ENCODE peak calls at places on chromosomes 16 and 17, in seven cellular contexts. One of them, this sample, is unnamed.

GRCh38 chr16:78235876-78236275 is 136.4 kb downstream of the WWOX start:
- DNase-seq in left ventricle myocardium inferior: no peak
- DNase-seq in thoracic aorta: no peak
- DNase-seq in CD8-positive, alpha-beta memory T cell: no peak
- DNase-seq in mesendoderm: no peak
- DNase-seq in pancreas: no peak
- DNase-seq in lower lobe of right lung: no peak
- DNase-seq in this sample: no peak

GRCh38 chr17:2853722-2854580 is 57.7 kb downstream of the RAP1GAP2 start:
- DNase-seq in left ventricle myocardium inferior: peak; percentile 36
- DNase-seq in thoracic aorta: no peak
- DNase-seq in CD8-positive, alpha-beta memory T cell: peak; percentile 11
- DNase-seq in mesendoderm: peak; percentile 62
- DNase-seq in pancreas: peak; percentile 86
- DNase-seq in lower lobe of right lung: peak; percentile 53
- DNase-seq in this sample: peak; percentile 71

GRCh38 chr17:5133311-5133710 is 17.5 kb downstream of the USP6 start:
- DNase-seq in left ventricle myocardium inferior: no peak
- DNase-seq in thoracic aorta: no peak
- DNase-seq in CD8-positive, alpha-beta memory T cell: no peak
- DNase-seq in mesendoderm: no peak
- DNase-seq in pancreas: no peak
- DNase-seq in lower lobe of right lung: no peak
- DNase-seq in this sample: no peak

GRCh38 chr16:49280022-49280741 is 1.5 kb downstream of the CBLN1 start:
- DNase-seq in left ventricle myocardium inferior: no peak
- DNase-seq in thoracic aorta: no peak
- DNase-seq in CD8-positive, alpha-beta memory T cell: no peak
- DNase-seq in mesendoderm: peak; percentile 83
- DNase-seq in pancreas: peak; percentile 67
- DNase-seq in lower lobe of right lung: no peak
- DNase-seq in this sample: no peak

GRCh38 chr16:17159616-17160015 is 311.1 kb downstream of the XYLT1 start:
- DNase-seq in left ventricle myocardium inferior: no peak
- DNase-seq in thoracic aorta: no peak
- DNase-seq in CD8-positive, alpha-beta memory T cell: no peak
- DNase-seq in mesendoderm: peak; percentile 27
- DNase-seq in pancreas: no peak
- DNase-seq in lower lobe of right lung: no peak
- DNase-seq in this sample: no peak

GRCh38 chr16:1677339-1677738 is 740 bp upstream of the JPT2 start:
- DNase-seq in left ventricle myocardium inferior: no peak
- DNase-seq in thoracic aorta: no peak
- DNase-seq in CD8-positive, alpha-beta memory T cell: peak; percentile 10
- DNase-seq in mesendoderm: no peak
- DNase-seq in pancreas: no peak
- DNase-seq in lower lobe of right lung: no peak
- DNase-seq in this sample: no peak

GRCh38 chr17:44971776-44972483 is 3.8 kb upstream of the C1QL1 start:
- DNase-seq in left ventricle myocardium inferior: no peak
- DNase-seq in thoracic aorta: no peak
- DNase-seq in CD8-positive, alpha-beta memory T cell: no peak
- DNase-seq in mesendoderm: peak; percentile 52
- DNase-seq in pancreas: no peak
- DNase-seq in lower lobe of right lung: no peak
- DNase-seq in this sample: no peak

GRCh38 chr17:82491533-82491932 is 28.0 kb upstream of the FOXK2 start:
- DNase-seq in left ventricle myocardium inferior: no peak
- DNase-seq in thoracic aorta: no peak
- DNase-seq in CD8-positive, alpha-beta memory T cell: no peak
- DNase-seq in mesendoderm: no peak
- DNase-seq in pancreas: no peak
- DNase-seq in lower lobe of right lung: no peak
- DNase-seq in this sample: no peak

GRCh38 chr17:50547736-50548083 is 736 bp downstream of the SPATA20 start:
- DNase-seq in left ventricle myocardium inferior: no peak
- DNase-seq in thoracic aorta: no peak
- DNase-seq in CD8-positive, alpha-beta memory T cell: no peak
- DNase-seq in mesendoderm: no peak
- DNase-seq in pancreas: no peak
- DNase-seq in lower lobe of right lung: no peak
- DNase-seq in this sample: peak; percentile 74

GRCh38 chr16:65071371-65072311 is 50.2 kb downstream of the CDH11 start:
- DNase-seq in left ventricle myocardium inferior: peak; percentile 41
- DNase-seq in thoracic aorta: peak; percentile 10
- DNase-seq in CD8-positive, alpha-beta memory T cell: no peak
- DNase-seq in mesendoderm: no peak
- DNase-seq in pancreas: no peak
- DNase-seq in lower lobe of right lung: no peak
- DNase-seq in this sample: no peak

GRCh38 chr17:60333628-60334031 is 58.3 kb downstream of the USP32 start:
- DNase-seq in left ventricle myocardium inferior: no peak
- DNase-seq in thoracic aorta: no peak
- DNase-seq in CD8-positive, alpha-beta memory T cell: no peak
- DNase-seq in mesendoderm: no peak
- DNase-seq in pancreas: no peak
- DNase-seq in lower lobe of right lung: no peak
- DNase-seq in this sample: no peak

GRCh38 chr16:14104066-14104465 is 32.9 kb downstream of the MRTFB start:
- DNase-seq in left ventricle myocardium inferior: no peak
- DNase-seq in thoracic aorta: no peak
- DNase-seq in CD8-positive, alpha-beta memory T cell: no peak
- DNase-seq in mesendoderm: no peak
- DNase-seq in pancreas: no peak
- DNase-seq in lower lobe of right lung: no peak
- DNase-seq in this sample: no peak

GRCh38 chr16:28549301-28549899 is 4.3 kb upstream of the SGF29 start:
- DNase-seq in left ventricle myocardium inferior: no peak
- DNase-seq in thoracic aorta: no peak
- DNase-seq in CD8-positive, alpha-beta memory T cell: peak; percentile 37
- DNase-seq in mesendoderm: no peak
- DNase-seq in pancreas: no peak
- DNase-seq in lower lobe of right lung: no peak
- DNase-seq in this sample: peak; percentile 39

GRCh38 chr17:2222901-2223616 is 80.5 kb downstream of the SMG6 start:
- DNase-seq in left ventricle myocardium inferior: peak; percentile 75
- DNase-seq in thoracic aorta: no peak
- DNase-seq in CD8-positive, alpha-beta memory T cell: peak; percentile 11
- DNase-seq in mesendoderm: no peak
- DNase-seq in pancreas: no peak
- DNase-seq in lower lobe of right lung: no peak
- DNase-seq in this sample: no peak

GRCh38 chr17:39872700-39873099 is 4.7 kb downstream of the ZPBP2 start:
- DNase-seq in left ventricle myocardium inferior: no peak
- DNase-seq in thoracic aorta: no peak
- DNase-seq in CD8-positive, alpha-beta memory T cell: no peak
- DNase-seq in mesendoderm: no peak
- DNase-seq in pancreas: no peak
- DNase-seq in lower lobe of right lung: no peak
- DNase-seq in this sample: no peak

DNA sequence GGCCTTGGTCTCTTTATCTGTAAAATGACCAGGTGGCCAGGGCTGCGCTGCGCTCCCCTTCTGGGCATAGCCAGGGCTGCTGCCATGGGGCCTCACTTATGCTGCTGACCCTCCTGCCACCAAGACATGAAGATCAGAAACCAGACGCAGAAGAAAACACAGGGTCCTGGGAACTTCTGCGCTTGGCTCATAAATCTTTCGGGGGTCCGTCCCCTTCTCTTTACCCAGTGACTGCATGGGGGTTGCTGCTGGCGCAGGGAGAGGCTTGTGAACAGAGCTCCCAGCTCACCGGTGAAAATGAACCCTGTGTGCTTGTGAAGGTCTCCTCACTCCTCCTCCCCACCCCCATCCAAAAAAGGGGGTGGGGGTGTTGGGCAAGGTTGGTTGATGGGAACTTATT is 5.7 kb upstream of the FOXL1 start:
- DNase-seq in left ventricle myocardium inferior: no peak
- DNase-seq in thoracic aorta: no peak
- DNase-seq in CD8-positive, alpha-beta memory T cell: no peak
- DNase-seq in mesendoderm: peak; percentile 27
- DNase-seq in pancreas: no peak
- DNase-seq in lower lobe of right lung: no peak
- DNase-seq in this sample: no peak
- H3K4me1 ChIP-seq in left ventricle myocardium inferior: peaks cover 40% of the 10 kb centered on the region
- H3K4me1 ChIP-seq in thoracic aorta: peaks cover 42% of the 10 kb centered on the region
- H3K4me1 ChIP-seq in CD8-positive, alpha-beta memory T cell: no peaks in the 10 kb centered on the region
- H3K4me1 ChIP-seq in mesendoderm: peaks cover 17% of the 10 kb centered on the region
- H3K4me1 ChIP-seq in pancreas: no peaks in the 10 kb centered on the region
- H3K4me1 ChIP-seq in lower lobe of right lung: peaks cover 16% of the 10 kb centered on the region
- H3K4me1 ChIP-seq in this sample: peaks cover 12% of the 10 kb centered on the region

GRCh38 chr17:68195667-68196393 is 52.0 kb upstream of the AMZ2 start:
- DNase-seq in left ventricle myocardium inferior: peak; percentile 24
- DNase-seq in thoracic aorta: no peak
- DNase-seq in CD8-positive, alpha-beta memory T cell: no peak
- DNase-seq in mesendoderm: peak; percentile 59
- DNase-seq in pancreas: peak; percentile 69
- DNase-seq in lower lobe of right lung: peak; percentile 54
- DNase-seq in this sample: peak; percentile 40
- H3K4me3 ChIP-seq in left ventricle myocardium inferior: peak overlapping the region; percentile 68
- H3K4me3 ChIP-seq in thoracic aorta: peak overlapping the region; percentile 72
- H3K4me3 ChIP-seq in CD8-positive, alpha-beta memory T cell: peak overlapping the region; percentile 37
- H3K4me3 ChIP-seq in mesendoderm: no peak overlapping the region
- H3K4me3 ChIP-seq in pancreas: peak overlapping the region; percentile 40
- H3K4me3 ChIP-seq in lower lobe of right lung: peak overlapping the region; percentile 47
- H3K4me3 ChIP-seq in this sample: peak overlapping the region; percentile 30

DNA sequence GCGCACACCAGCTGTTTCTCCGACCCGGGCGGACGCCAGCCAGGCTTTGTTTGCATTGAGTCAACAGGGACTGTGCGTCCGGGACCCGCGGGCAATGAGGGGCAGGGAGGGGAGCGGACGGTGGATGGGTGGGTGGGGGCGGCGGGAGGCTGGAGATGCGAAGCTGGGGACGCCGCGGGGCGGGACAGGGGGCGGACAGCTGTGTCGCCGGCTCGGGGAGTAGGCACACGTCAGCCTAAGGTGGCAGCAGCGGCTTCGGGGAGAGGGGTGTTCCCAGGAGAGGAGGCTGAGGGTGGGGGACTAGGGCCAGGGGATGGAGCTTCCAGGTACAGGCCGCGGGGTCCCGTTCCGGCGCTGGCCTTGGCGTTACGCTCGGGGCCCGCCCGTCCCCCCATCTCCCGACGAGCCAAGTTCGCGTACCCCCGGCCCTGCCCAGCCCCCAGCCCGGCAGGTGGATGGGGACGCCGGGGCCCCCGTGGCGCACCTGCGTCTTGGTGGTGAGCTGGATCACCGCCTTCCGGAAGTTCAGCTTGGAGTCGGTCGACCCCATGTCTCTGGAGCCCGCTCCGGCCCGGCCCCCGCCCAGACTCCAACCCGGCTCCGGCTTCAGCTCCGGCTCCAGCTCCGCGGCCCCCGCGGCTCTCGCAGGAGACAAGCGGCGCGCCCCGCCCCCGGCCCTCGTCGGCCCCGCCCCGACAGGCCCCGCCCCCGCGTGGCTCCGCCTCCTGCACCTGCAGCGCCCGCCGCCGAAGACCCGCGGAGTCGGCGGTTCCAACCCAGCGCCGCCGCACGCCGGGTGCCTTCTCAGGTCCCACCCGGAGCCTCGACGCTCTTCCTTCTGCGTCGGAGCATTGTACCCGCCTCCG is at the start of gene HID1:
- DNase-seq in left ventricle myocardium inferior: peak; percentile 60
- DNase-seq in thoracic aorta: no peak
- DNase-seq in CD8-positive, alpha-beta memory T cell: peak; percentile 76
- DNase-seq in mesendoderm: peak; percentile 74
- DNase-seq in pancreas: peak; percentile 97
- DNase-seq in lower lobe of right lung: peak; percentile 79
- DNase-seq in this sample: peak; percentile 87
- H3K4me1 ChIP-seq in left ventricle myocardium inferior: peaks cover 40% of the 10 kb centered on the region
- H3K4me1 ChIP-seq in thoracic aorta: peaks cover 10% of the 10 kb centered on the region
- H3K4me1 ChIP-seq in CD8-positive, alpha-beta memory T cell: peaks cover 13% of the 10 kb centered on the region
- H3K4me1 ChIP-seq in mesendoderm: peaks cover 3% of the 10 kb centered on the region
- H3K4me1 ChIP-seq in pancreas: peaks cover 25% of the 10 kb centered on the region
- H3K4me1 ChIP-seq in lower lobe of right lung: peaks cover 30% of the 10 kb centered on the region
- H3K4me1 ChIP-seq in this sample: peaks cover 36% of the 10 kb centered on the region

GRCh38 chr16:84517366-84517765 is 12.9 kb upstream of the MEAK7 start:
- DNase-seq in left ventricle myocardium inferior: no peak
- DNase-seq in thoracic aorta: no peak
- DNase-seq in CD8-positive, alpha-beta memory T cell: no peak
- DNase-seq in mesendoderm: no peak
- DNase-seq in pancreas: no peak
- DNase-seq in lower lobe of right lung: peak; percentile 17
- DNase-seq in this sample: no peak
- H3K4me3 ChIP-seq in left ventricle myocardium inferior: no peak overlapping the region
- H3K4me3 ChIP-seq in thoracic aorta: no peak overlapping the region
- H3K4me3 ChIP-seq in CD8-positive, alpha-beta memory T cell: no peak overlapping the region
- H3K4me3 ChIP-seq in mesendoderm: no peak overlapping the region
- H3K4me3 ChIP-seq in pancreas: no peak overlapping the region
- H3K4me3 ChIP-seq in lower lobe of right lung: no peak overlapping the region
- H3K4me3 ChIP-seq in this sample: no peak overlapping the region

GRCh38 chr17:31573861-31574260 is 182.4 kb downstream of the RAB11FIP4 start:
- DNase-seq in left ventricle myocardium inferior: no peak
- DNase-seq in thoracic aorta: no peak
- DNase-seq in CD8-positive, alpha-beta memory T cell: no peak
- DNase-seq in mesendoderm: no peak
- DNase-seq in pancreas: no peak
- DNase-seq in lower lobe of right lung: no peak
- DNase-seq in this sample: no peak

GRCh38 chr17:31570231-31570630 is 178.8 kb downstream of the RAB11FIP4 start:
- DNase-seq in left ventricle myocardium inferior: no peak
- DNase-seq in thoracic aorta: no peak
- DNase-seq in CD8-positive, alpha-beta memory T cell: no peak
- DNase-seq in mesendoderm: no peak
- DNase-seq in pancreas: no peak
- DNase-seq in lower lobe of right lung: no peak
- DNase-seq in this sample: no peak

GRCh38 chr17:31573047-31573446 is 181.6 kb downstream of the RAB11FIP4 start:
- DNase-seq in left ventricle myocardium inferior: no peak
- DNase-seq in thoracic aorta: no peak
- DNase-seq in CD8-positive, alpha-beta memory T cell: no peak
- DNase-seq in mesendoderm: no peak
- DNase-seq in pancreas: no peak
- DNase-seq in lower lobe of right lung: no peak
- DNase-seq in this sample: no peak

GRCh38 chr17:31571124-31571892 is 179.8 kb downstream of the RAB11FIP4 start:
- DNase-seq in left ventricle myocardium inferior: peak; percentile 88
- DNase-seq in thoracic aorta: peak; percentile 81
- DNase-seq in CD8-positive, alpha-beta memory T cell: no peak
- DNase-seq in mesendoderm: no peak
- DNase-seq in pancreas: no peak
- DNase-seq in lower lobe of right lung: no peak
- DNase-seq in this sample: no peak

DNA sequence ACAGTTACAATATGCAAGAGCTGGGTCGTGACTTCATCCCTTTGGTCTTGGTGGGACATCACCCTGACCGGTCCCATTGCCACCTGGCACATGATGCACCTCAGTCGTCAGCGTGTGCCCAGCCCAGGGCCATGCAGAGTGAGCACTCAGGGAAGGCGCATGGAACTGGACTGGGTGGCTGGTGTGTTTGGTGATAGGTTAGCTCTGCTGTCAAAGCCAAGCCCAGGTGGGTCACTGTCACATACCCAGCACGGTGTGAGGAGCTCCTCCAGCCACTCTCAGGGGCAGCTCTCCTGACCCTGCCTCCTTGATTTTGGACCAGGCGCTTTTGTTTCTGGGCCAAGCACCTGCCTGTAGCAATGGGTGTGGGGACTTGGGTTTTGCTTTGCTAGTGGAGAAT is 180.9 kb downstream of the RAB11FIP4 start:
- DNase-seq in left ventricle myocardium inferior: no peak
- DNase-seq in thoracic aorta: no peak
- DNase-seq in CD8-positive, alpha-beta memory T cell: no peak
- DNase-seq in mesendoderm: no peak
- DNase-seq in pancreas: no peak
- DNase-seq in lower lobe of right lung: no peak
- DNase-seq in this sample: no peak
- H3K4me1 ChIP-seq in left ventricle myocardium inferior: peaks cover 69% of the 10 kb centered on the region
- H3K4me1 ChIP-seq in thoracic aorta: peaks cover 69% of the 10 kb centered on the region
- H3K4me1 ChIP-seq in CD8-positive, alpha-beta memory T cell: no peaks in the 10 kb centered on the region
- H3K4me1 ChIP-seq in mesendoderm: no peaks in the 10 kb centered on the region
- H3K4me1 ChIP-seq in pancreas: peaks cover 2% of the 10 kb centered on the region
- H3K4me1 ChIP-seq in lower lobe of right lung: peaks cover 41% of the 10 kb centered on the region
- H3K4me1 ChIP-seq in this sample: peaks cover 2% of the 10 kb centered on the region

GRCh38 chr16:84999200-84999599 is 12.1 kb downstream of the ZDHHC7 start:
- DNase-seq in left ventricle myocardium inferior: no peak
- DNase-seq in thoracic aorta: no peak
- DNase-seq in CD8-positive, alpha-beta memory T cell: no peak
- DNase-seq in mesendoderm: no peak
- DNase-seq in pancreas: no peak
- DNase-seq in lower lobe of right lung: no peak
- DNase-seq in this sample: no peak
- H3K4me3 ChIP-seq in left ventricle myocardium inferior: no peak overlapping the region
- H3K4me3 ChIP-seq in thoracic aorta: peak overlapping the region; percentile 13
- H3K4me3 ChIP-seq in CD8-positive, alpha-beta memory T cell: no peak overlapping the region
- H3K4me3 ChIP-seq in mesendoderm: no peak overlapping the region
- H3K4me3 ChIP-seq in pancreas: peak overlapping the region; percentile 8
- H3K4me3 ChIP-seq in lower lobe of right lung: no peak overlapping the region
- H3K4me3 ChIP-seq in this sample: no peak overlapping the region

This sample was measured in Caco-2.